ENCODE peak calls at places on chromosomes 11 and 22, in four cellular contexts. One of them, this sample, is unnamed.

GRCh38 chr11:17906436-17906835 is 106.4 kb downstream of the SERGEF start:
- DNase-seq in WTC11: peak
- DNase-seq in GM12878: no peak
- DNase-seq in K562: peak
- DNase-seq in this sample: no peak

GRCh38 chr11:6251120-6251733 is 8.4 kb upstream of the CCKBR start:
- DNase-seq in K562: peak
- DNase-seq in GM12878: no peak
- DNase-seq in WTC11: peak
- DNase-seq in this sample: peak

GRCh38 chr11:24496371-24496727 is 504 bp upstream of the LUZP2 start:
- DNase-seq in WTC11: no peak
- DNase-seq in GM12878: no peak
- DNase-seq in K562: no peak
- DNase-seq in this sample: no peak

GRCh38 chr22:32745251-32745995 is 56.1 kb upstream of the TIMP3 start:
- DNase-seq in K562: no peak
- DNase-seq in WTC11: peak
- DNase-seq in GM12878: no peak
- DNase-seq in this sample: no peak

GRCh38 chr22:22394589-22394988 is 114.0 kb downstream of the ZNF280B start:
- DNase-seq in WTC11: no peak
- DNase-seq in K562: no peak
- DNase-seq in GM12878: no peak
- DNase-seq in this sample: no peak

GRCh38 chr11:123072279-123072678 is 10.3 kb upstream of the HSPA8 start:
- DNase-seq in K562: no peak
- DNase-seq in GM12878: no peak
- DNase-seq in WTC11: no peak
- DNase-seq in this sample: no peak

GRCh38 chr11:1934326-1935155 is 12.6 kb upstream of the MRPL23 start:
- DNase-seq in WTC11: no peak
- DNase-seq in K562: no peak
- DNase-seq in GM12878: no peak
- DNase-seq in this sample: no peak

GRCh38 chr22:50252081-50253045 is 1.3 kb upstream of the HDAC10 start:
- DNase-seq in K562: no peak
- DNase-seq in GM12878: no peak
- DNase-seq in WTC11: peak
- DNase-seq in this sample: peak

GRCh38 chr22:17795143-17795542 is 20.9 kb upstream of the BID start:
- DNase-seq in GM12878: no peak
- DNase-seq in WTC11: no peak
- DNase-seq in K562: no peak
- DNase-seq in this sample: no peak

GRCh38 chr11:41301023-41301422 is 158.4 kb downstream of the LRRC4C start:
- DNase-seq in WTC11: no peak
- DNase-seq in K562: no peak
- DNase-seq in GM12878: no peak
- DNase-seq in this sample: no peak

GRCh38 chr11:46513934-46514342 is 79.9 kb downstream of the AMBRA1 start:
- DNase-seq in K562: peak
- DNase-seq in GM12878: no peak
- DNase-seq in WTC11: no peak
- DNase-seq in this sample: no peak

GRCh38 chr11:120877746-120878365 is 146.0 kb upstream of the TBCEL start:
- DNase-seq in GM12878: no peak
- DNase-seq in K562: no peak
- DNase-seq in WTC11: no peak
- DNase-seq in this sample: no peak

GRCh38 chr22:36795633-36796032 is 19.7 kb upstream of the IFT27 start:
- DNase-seq in WTC11: no peak
- DNase-seq in K562: no peak
- DNase-seq in GM12878: no peak
- DNase-seq in this sample: no peak

GRCh38 chr22:36787594-36787993 is 11.7 kb upstream of the IFT27 start:
- DNase-seq in GM12878: no peak
- DNase-seq in WTC11: no peak
- DNase-seq in K562: no peak
- DNase-seq in this sample: no peak

GRCh38 chr22:36790648-36791047 is 14.7 kb upstream of the IFT27 start:
- DNase-seq in WTC11: no peak
- DNase-seq in GM12878: no peak
- DNase-seq in K562: no peak
- DNase-seq in this sample: no peak
- TF ChIP-seq NR2C2 in WTC11: no peak
- TF ChIP-seq NR2C2 in GM12878: no peak
- TF ChIP-seq NR2C2 in K562: peak
- TF ChIP-seq NR2C2 in this sample: no peak

GRCh38 chr11:60756307-60757032 is at the start of gene MS4A15:
- DNase-seq in K562: peak
- DNase-seq in WTC11: no peak
- DNase-seq in GM12878: no peak
- DNase-seq in this sample: peak
- TF ChIP-seq NR2C2 in K562: no peak
- TF ChIP-seq NR2C2 in WTC11: no peak
- TF ChIP-seq NR2C2 in GM12878: no peak
- TF ChIP-seq NR2C2 in this sample: no peak

DNA sequence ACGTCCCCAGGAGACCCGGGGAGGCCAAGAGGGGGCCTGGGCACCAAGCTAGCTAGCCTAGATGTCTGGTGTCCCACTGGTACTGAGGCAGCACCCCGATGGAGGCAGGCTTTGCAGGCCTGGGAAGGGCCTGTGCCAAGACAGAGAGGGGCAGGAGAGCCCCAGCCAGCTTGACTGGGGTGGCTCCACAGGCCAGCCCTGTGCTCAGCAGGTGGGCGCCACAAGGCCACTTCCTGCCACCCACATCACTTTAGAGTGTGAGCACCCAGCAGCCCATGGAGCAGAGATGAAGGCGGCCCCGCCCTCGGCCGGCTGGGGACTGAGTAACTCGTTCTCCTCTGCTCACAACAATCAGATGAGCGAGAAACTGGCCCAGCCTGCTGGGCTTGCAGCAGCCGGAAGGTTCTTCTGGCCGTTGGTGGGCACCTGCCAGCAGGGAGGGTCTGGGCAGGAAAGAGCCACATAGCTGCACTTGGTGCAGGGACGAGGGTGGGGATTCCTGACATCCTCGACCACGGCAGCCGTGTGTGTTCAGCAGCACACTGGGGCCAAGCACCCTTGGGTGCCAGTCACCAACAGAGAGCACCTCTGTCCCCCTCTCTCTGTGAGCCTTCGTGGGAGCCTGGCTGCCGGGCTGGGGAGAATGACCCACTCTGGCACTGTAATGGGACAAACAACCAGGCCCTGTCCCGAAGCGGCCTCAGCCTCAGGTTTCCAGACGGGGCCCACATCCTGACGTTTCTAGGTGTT is 7.6 kb downstream of the OSBPL5 start:
- DNase-seq in WTC11: no peak
- DNase-seq in K562: no peak
- DNase-seq in GM12878: no peak
- DNase-seq in this sample: no peak
- TF ChIP-seq NR2C2 in WTC11: no peak
- TF ChIP-seq NR2C2 in K562: no peak
- TF ChIP-seq NR2C2 in GM12878: no peak
- TF ChIP-seq NR2C2 in this sample: no peak

GRCh38 chr11:93484716-93485115 is 58.5 kb downstream of the SMCO4 start:
- DNase-seq in GM12878: no peak
- DNase-seq in WTC11: no peak
- DNase-seq in K562: no peak
- DNase-seq in this sample: no peak
- TF ChIP-seq NR2C2 in GM12878: no peak
- TF ChIP-seq NR2C2 in WTC11: no peak
- TF ChIP-seq NR2C2 in K562: no peak
- TF ChIP-seq NR2C2 in this sample: no peak

GRCh38 chr11:115871161-115871750 is 367.0 kb upstream of the CADM1 start:
- DNase-seq in WTC11: no peak
- DNase-seq in GM12878: no peak
- DNase-seq in K562: no peak
- DNase-seq in this sample: no peak
- TF ChIP-seq NR2C2 in WTC11: no peak
- TF ChIP-seq NR2C2 in GM12878: no peak
- TF ChIP-seq NR2C2 in K562: no peak
- TF ChIP-seq NR2C2 in this sample: no peak

DNA sequence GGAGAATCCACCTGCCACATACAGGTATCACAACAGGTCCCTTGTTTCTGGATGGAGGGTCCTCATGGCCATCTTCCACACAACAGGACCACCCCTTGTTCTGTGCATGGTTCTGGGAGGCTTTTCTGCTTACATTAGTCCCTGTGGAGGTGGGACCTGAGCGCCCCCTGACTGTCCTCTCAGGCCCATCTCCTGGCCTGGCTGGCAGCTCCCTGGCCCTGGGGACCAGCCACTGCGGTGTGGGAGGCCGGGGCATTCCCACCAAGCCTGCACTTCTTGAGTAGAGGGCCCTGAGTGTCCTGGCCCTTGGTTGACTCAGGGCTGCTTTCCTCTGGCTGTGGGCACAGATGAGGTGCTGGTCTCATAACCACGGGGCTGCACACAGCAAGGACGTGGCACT is 5.0 kb downstream of the COX8A start:
- DNase-seq in GM12878: no peak
- DNase-seq in WTC11: no peak
- DNase-seq in K562: no peak
- DNase-seq in this sample: no peak
- TF ChIP-seq NR2C2 in GM12878: no peak
- TF ChIP-seq NR2C2 in WTC11: no peak
- TF ChIP-seq NR2C2 in K562: no peak
- TF ChIP-seq NR2C2 in this sample: no peak

GRCh38 chr11:68525320-68525719 is 64.8 kb downstream of the PPP6R3 start:
- DNase-seq in WTC11: no peak
- DNase-seq in GM12878: no peak
- DNase-seq in K562: no peak
- DNase-seq in this sample: no peak
- TF ChIP-seq NR2C2 in WTC11: no peak
- TF ChIP-seq NR2C2 in GM12878: no peak
- TF ChIP-seq NR2C2 in K562: no peak
- TF ChIP-seq NR2C2 in this sample: no peak

DNA sequence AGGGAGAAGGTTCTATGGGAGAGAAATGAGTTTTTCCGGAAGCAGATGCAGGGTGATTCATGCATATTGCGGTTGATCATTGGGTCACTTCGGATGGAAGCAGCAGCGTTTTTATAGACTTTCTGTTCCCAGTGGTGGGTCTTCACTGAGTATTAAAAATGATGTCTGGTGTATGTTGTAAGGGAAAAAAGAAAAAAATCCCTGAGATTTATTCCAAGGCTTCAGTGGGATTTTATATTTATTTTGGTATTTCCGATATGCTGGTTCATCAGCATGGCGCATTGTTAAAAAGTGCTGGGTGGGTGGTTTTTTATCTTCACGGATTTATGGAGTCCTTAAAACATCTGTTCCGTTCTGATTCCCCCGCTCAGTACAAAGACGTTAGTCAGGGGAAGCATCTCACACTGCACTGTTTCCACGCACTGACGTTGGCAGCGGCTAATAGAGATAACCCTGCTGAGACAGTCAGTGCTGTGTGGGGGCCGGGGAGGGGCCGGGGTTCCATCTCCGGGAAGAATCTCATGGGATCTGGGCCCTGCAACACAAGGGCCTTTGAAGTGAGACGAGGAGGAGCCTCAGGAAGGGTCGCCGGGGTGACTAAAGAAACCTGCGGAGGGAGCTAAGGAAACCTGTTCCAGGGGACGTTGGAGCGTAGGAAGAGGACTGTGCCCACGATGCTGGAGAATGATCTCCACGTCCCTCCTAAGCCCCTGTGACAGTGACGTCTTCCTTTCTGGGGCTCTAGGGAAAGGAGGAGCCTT is 390.0 kb downstream of the NTM start:
- DNase-seq in GM12878: no peak
- DNase-seq in K562: no peak
- DNase-seq in WTC11: peak
- DNase-seq in this sample: no peak
- TF ChIP-seq NR2C2 in GM12878: no peak
- TF ChIP-seq NR2C2 in K562: no peak
- TF ChIP-seq NR2C2 in WTC11: no peak
- TF ChIP-seq NR2C2 in this sample: no peak

GRCh38 chr11:57341250-57341808 is 3.2 kb downstream of the P2RX3 start:
- DNase-seq in WTC11: no peak
- DNase-seq in GM12878: no peak
- DNase-seq in K562: no peak
- DNase-seq in this sample: no peak

GRCh38 chr11:57336111-57336666 is 497 bp upstream of the SSRP1 start:
- DNase-seq in K562: no peak
- DNase-seq in WTC11: no peak
- DNase-seq in GM12878: no peak
- DNase-seq in this sample: no peak

GRCh38 chr11:57340228-57340627 is 2.1 kb downstream of the P2RX3 start:
- DNase-seq in K562: peak
- DNase-seq in WTC11: peak
- DNase-seq in GM12878: no peak
- DNase-seq in this sample: no peak

GRCh38 chr11:57338152-57338551 is at the start of gene P2RX3:
- DNase-seq in K562: no peak
- DNase-seq in GM12878: no peak
- DNase-seq in WTC11: no peak
- DNase-seq in this sample: no peak

GRCh38 chr11:57339305-57339704 is 1.2 kb downstream of the P2RX3 start:
- DNase-seq in GM12878: no peak
- DNase-seq in K562: no peak
- DNase-seq in WTC11: no peak
- DNase-seq in this sample: no peak
- TF ChIP-seq NR2C2 in GM12878: no peak
- TF ChIP-seq NR2C2 in K562: no peak
- TF ChIP-seq NR2C2 in WTC11: no peak
- TF ChIP-seq NR2C2 in this sample: no peak